ENCODE peak calls at places on chromosomes 3 and 15, in six cellular contexts. T, U, I, A, Q and V are unnamed samples.

GRCh38 chr3:120173056-120173675 is 78.9 kb upstream of the GSK3B start:
- DNase-seq in T (no peak), U (no peak), I (no peak), A (no peak), Q (no peak), V (no peak)

GRCh38 chr15:85828026-85828597 is 33.4 kb upstream of the KLHL25 start:
- DNase-seq in T (no peak), U (no peak), I (no peak), A (no peak), Q (no peak), V (no peak)

GRCh38 chr3:12288466-12289129 is at the start of gene PPARG:
- DNase-seq in T (peak; percentile 66), U (no peak), I (peak; percentile 39), A (no peak), Q (peak; percentile 80), V (no peak)

GRCh38 chr15:67941643-67942315 is 101.9 kb upstream of the RNU6-1 start:
- DNase-seq in T (no peak), U (no peak), I (no peak), A (no peak), Q (no peak), V (no peak)

GRCh38 chr3:71423151-71423906 is 160.2 kb downstream of the FOXP1 start:
- DNase-seq in T (peak; percentile 37), U (peak; percentile 55), I (peak; percentile 42), A (no peak), Q (no peak), V (no peak)

GRCh38 chr15:62868507-62868906 is 174.0 kb upstream of the TPM1 start:
- DNase-seq in T (no peak), U (no peak), I (no peak), A (no peak), Q (no peak), V (no peak)

GRCh38 chr3:4270726-4271125 is 32.4 kb upstream of the SETMAR start:
- DNase-seq in T (no peak), U (no peak), I (no peak), A (no peak), Q (no peak), V (no peak)

GRCh38 chr15:88004379-88004778 is 252.2 kb downstream of the NTRK3 start:
- DNase-seq in T (no peak), U (no peak), I (no peak), A (no peak), Q (no peak), V (no peak)

GRCh38 chr15:92111756-92112155 is 258.2 kb downstream of the SLCO3A1 start:
- DNase-seq in T (no peak), U (no peak), I (no peak), A (no peak), Q (no peak), V (no peak)

GRCh38 chr3:71499477-71499876 is 84.1 kb downstream of the FOXP1 start:
- DNase-seq in T (no peak), U (no peak), I (no peak), A (no peak), Q (no peak), V (no peak)

GRCh38 chr3:78123058-78123457 is 1083.2 kb downstream of the ROBO2 start:
- DNase-seq in T (no peak), U (no peak), I (no peak), A (no peak), Q (no peak), V (no peak)

GRCh38 chr3:52015431-52016256 is 19.9 kb upstream of the RPL29 start:
- DNase-seq in T (no peak), U (no peak), I (no peak), A (no peak), Q (no peak), V (no peak)

GRCh38 chr3:52012699-52013098 is 17.0 kb upstream of the RPL29 start:
- DNase-seq in T (no peak), U (no peak), I (no peak), A (no peak), Q (no peak), V (no peak)

GRCh38 chr3:52013802-52014598 is 18.3 kb upstream of the RPL29 start:
- DNase-seq in T (no peak), U (no peak), I (no peak), A (no peak), Q (no peak), V (no peak)

GRCh38 chr3:52017467-52018065 is 21.9 kb upstream of the RPL29 start:
- DNase-seq in T (no peak), U (no peak), I (no peak), A (no peak), Q (no peak), V (no peak)

GRCh38 chr3:52014613-52015012 is 18.9 kb upstream of the RPL29 start:
- DNase-seq in T (peak; percentile 23), U (no peak), I (no peak), A (no peak), Q (no peak), V (no peak)
- TF ChIP-seq CTCF in T (peak; percentile 31), U (no peak), I (no peak), A (peak; percentile 12), Q (no peak), V (peak; percentile 66)

DNA sequence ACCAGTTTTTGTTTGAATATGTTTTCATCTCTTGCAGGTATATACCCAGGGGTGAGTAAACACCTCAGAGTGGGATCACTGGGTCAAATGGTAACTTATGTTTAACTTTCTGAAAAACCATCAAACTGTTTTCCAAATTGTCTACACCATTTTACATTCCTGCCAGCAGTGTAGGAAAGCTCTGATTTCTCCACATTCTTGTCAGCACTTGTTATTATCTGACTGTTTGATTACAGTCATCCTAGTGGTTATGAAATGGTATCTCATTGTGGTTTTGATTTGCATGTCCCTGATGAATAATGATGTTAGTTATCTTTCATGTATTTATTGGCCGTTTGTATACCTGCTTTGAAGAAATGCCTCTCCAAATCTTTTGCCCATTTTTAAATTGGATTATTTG is 13.8 kb downstream of the FSD2 start:
- DNase-seq in T (no peak), U (no peak), I (no peak), A (no peak), Q (no peak), V (no peak)
- TF ChIP-seq CTCF in T (no peak), U (no peak), I (no peak), A (no peak), Q (no peak), V (no peak)

GRCh38 chr15:79169531-79170123 is 79.0 kb upstream of the RASGRF1 start:
- DNase-seq in T (no peak), U (no peak), I (no peak), A (no peak), Q (no peak), V (peak; percentile 11)

GRCh38 chr15:79171320-79172031 is 80.9 kb upstream of the RASGRF1 start:
- DNase-seq in T (no peak), U (no peak), I (no peak), A (no peak), Q (no peak), V (peak; percentile 31)

GRCh38 chr15:79170256-79170664 is 79.7 kb upstream of the RASGRF1 start:
- DNase-seq in T (no peak), U (no peak), I (peak; percentile 27), A (no peak), Q (no peak), V (peak; percentile 64)

GRCh38 chr15:79172801-79173460 is 82.4 kb upstream of the RASGRF1 start:
- DNase-seq in T (no peak), U (no peak), I (no peak), A (no peak), Q (no peak), V (no peak)

GRCh38 chr15:79172032-79172481 is 81.5 kb upstream of the RASGRF1 start:
- DNase-seq in T (no peak), U (no peak), I (no peak), A (no peak), Q (no peak), V (peak; percentile 58)
- TF ChIP-seq CTCF in T (no peak), U (no peak), I (no peak), A (no peak), Q (peak; percentile 3), V (peak; percentile 46)

GRCh38 chr3:187288176-187288893 is 3.2 kb downstream of the MASP1 start:
- DNase-seq in T (no peak), U (no peak), I (peak; percentile 21), A (peak; percentile 38), Q (no peak), V (no peak)

GRCh38 chr3:187291001-187291511 is 481 bp downstream of the MASP1 start:
- DNase-seq in T (peak; percentile 40), U (no peak), I (peak; percentile 25), A (no peak), Q (no peak), V (no peak)

GRCh38 chr3:187286467-187287059 is 5.0 kb downstream of the MASP1 start:
- DNase-seq in T (peak; percentile 86), U (no peak), I (no peak), A (no peak), Q (no peak), V (no peak)

GRCh38 chr3:187290561-187290960 is 976 bp downstream of the MASP1 start:
- DNase-seq in T (no peak), U (no peak), I (no peak), A (no peak), Q (no peak), V (no peak)

GRCh38 chr3:187287231-187287630 is 4.3 kb downstream of the MASP1 start:
- DNase-seq in T (no peak), U (no peak), I (no peak), A (no peak), Q (no peak), V (no peak)
- TF ChIP-seq CTCF in T (no peak), U (no peak), I (no peak), A (no peak), Q (no peak), V (no peak)

GRCh38 chr3:188788621-188789081 is 383.1 kb upstream of the TPRG1 start:
- DNase-seq in T (peak; percentile 92), U (no peak), I (no peak), A (no peak), Q (no peak), V (no peak)

GRCh38 chr3:188796122-188796631 is 375.6 kb upstream of the TPRG1 start:
- DNase-seq in T (peak; percentile 90), U (no peak), I (no peak), A (no peak), Q (no peak), V (no peak)

GRCh38 chr3:188797045-188797444 is 374.7 kb upstream of the TPRG1 start:
- DNase-seq in T (no peak), U (no peak), I (no peak), A (no peak), Q (no peak), V (no peak)

GRCh38 chr3:188789201-188789600 is 382.6 kb upstream of the TPRG1 start:
- DNase-seq in T (no peak), U (no peak), I (no peak), A (no peak), Q (no peak), V (no peak)

DNA sequence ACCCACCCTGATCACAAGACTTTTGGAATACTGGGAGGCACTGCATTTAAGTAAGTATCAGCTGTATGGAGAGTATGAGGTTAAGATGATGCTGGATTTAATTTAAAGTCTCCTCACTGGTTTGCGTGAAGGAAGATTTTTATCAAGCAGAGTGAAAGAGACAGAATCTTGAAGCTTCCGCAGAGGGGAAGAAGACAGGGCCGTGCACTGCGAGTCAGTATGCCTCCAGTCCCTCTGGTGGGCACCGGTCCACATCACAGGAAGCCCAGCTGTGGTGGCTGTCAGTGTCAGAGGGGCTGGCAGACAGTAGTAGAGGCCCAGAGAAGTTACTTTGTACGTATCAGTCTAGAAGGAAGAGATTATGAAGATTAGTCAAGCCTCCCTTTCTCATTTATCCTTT is 379.0 kb upstream of the TPRG1 start:
- DNase-seq in T (peak; percentile 41), U (no peak), I (no peak), A (no peak), Q (peak; percentile 73), V (no peak)
- TF ChIP-seq CTCF in T (no peak), U (no peak), I (no peak), A (no peak), Q (no peak), V (peak; percentile 69)